ENCODE peak calls at places on chromosomes 11 and 22, in nine cellular contexts. One of them, this sample, is unnamed.

GRCh38 chr11:120385110-120385509 is 48.9 kb downstream of the ARHGEF12 start:
- DNase-seq in thoracic aorta: no peak
- DNase-seq in body of pancreas: no peak
- DNase-seq in astrocyte: peak
- DNase-seq in heart left ventricle: no peak
- DNase-seq in GM12865: no peak
- DNase-seq in AG09309: no peak
- DNase-seq in GM23338: peak
- DNase-seq in neural progenitor cell: peak
- DNase-seq in this sample: no peak

GRCh38 chr11:61011950-61012830 is 40.7 kb downstream of the CD6 start:
- DNase-seq in AG09309: no peak
- DNase-seq in thoracic aorta: no peak
- DNase-seq in heart left ventricle: no peak
- DNase-seq in GM12865: no peak
- DNase-seq in GM23338: no peak
- DNase-seq in body of pancreas: no peak
- DNase-seq in neural progenitor cell: peak
- DNase-seq in astrocyte: peak
- DNase-seq in this sample: no peak

GRCh38 chr11:43504316-43504950 is 145.7 kb downstream of the TTC17 start:
- DNase-seq in GM12865: peak
- DNase-seq in neural progenitor cell: peak
- DNase-seq in thoracic aorta: no peak
- DNase-seq in AG09309: no peak
- DNase-seq in body of pancreas: peak
- DNase-seq in astrocyte: no peak
- DNase-seq in GM23338: peak
- DNase-seq in heart left ventricle: no peak
- DNase-seq in this sample: peak

GRCh38 chr11:127063191-127063590 is 62.6 kb upstream of the KIRREL3 start:
- DNase-seq in heart left ventricle: no peak
- DNase-seq in astrocyte: no peak
- DNase-seq in neural progenitor cell: no peak
- DNase-seq in GM23338: no peak
- DNase-seq in thoracic aorta: no peak
- DNase-seq in body of pancreas: no peak
- DNase-seq in AG09309: no peak
- DNase-seq in GM12865: no peak
- DNase-seq in this sample: no peak

GRCh38 chr11:11992257-11992690 is 16.2 kb downstream of the DKK3 start:
- DNase-seq in thoracic aorta: no peak
- DNase-seq in neural progenitor cell: no peak
- DNase-seq in heart left ventricle: no peak
- DNase-seq in GM23338: no peak
- DNase-seq in body of pancreas: no peak
- DNase-seq in AG09309: no peak
- DNase-seq in GM12865: no peak
- DNase-seq in astrocyte: peak
- DNase-seq in this sample: no peak

GRCh38 chr11:64009234-64009633 is 23.0 kb downstream of the OTUB1 start:
- DNase-seq in thoracic aorta: no peak
- DNase-seq in neural progenitor cell: no peak
- DNase-seq in body of pancreas: no peak
- DNase-seq in GM23338: no peak
- DNase-seq in AG09309: no peak
- DNase-seq in astrocyte: no peak
- DNase-seq in GM12865: no peak
- DNase-seq in heart left ventricle: no peak
- DNase-seq in this sample: no peak

GRCh38 chr11:17600316-17601205 is 53.5 kb downstream of the OTOG start:
- DNase-seq in astrocyte: no peak
- DNase-seq in GM12865: no peak
- DNase-seq in thoracic aorta: no peak
- DNase-seq in body of pancreas: no peak
- DNase-seq in AG09309: no peak
- DNase-seq in neural progenitor cell: peak
- DNase-seq in GM23338: peak
- DNase-seq in heart left ventricle: no peak
- DNase-seq in this sample: no peak

GRCh38 chr11:74019860-74020259 is 11.0 kb upstream of the UCP3 start:
- DNase-seq in AG09309: no peak
- DNase-seq in GM12865: peak
- DNase-seq in GM23338: no peak
- DNase-seq in neural progenitor cell: no peak
- DNase-seq in heart left ventricle: no peak
- DNase-seq in thoracic aorta: no peak
- DNase-seq in astrocyte: peak
- DNase-seq in body of pancreas: no peak
- DNase-seq in this sample: no peak

GRCh38 chr22:44941176-44941575 is 68.6 kb downstream of the PHF21B start:
- DNase-seq in body of pancreas: no peak
- DNase-seq in GM23338: no peak
- DNase-seq in GM12865: no peak
- DNase-seq in astrocyte: no peak
- DNase-seq in thoracic aorta: no peak
- DNase-seq in heart left ventricle: no peak
- DNase-seq in AG09309: no peak
- DNase-seq in neural progenitor cell: peak
- DNase-seq in this sample: no peak

GRCh38 chr11:118619444-118620205 is 12.2 kb downstream of the PHLDB1 start:
- DNase-seq in heart left ventricle: peak
- DNase-seq in astrocyte: peak
- DNase-seq in AG09309: peak
- DNase-seq in GM12865: no peak
- DNase-seq in thoracic aorta: peak
- DNase-seq in neural progenitor cell: no peak
- DNase-seq in body of pancreas: no peak
- DNase-seq in GM23338: no peak
- DNase-seq in this sample: peak

GRCh38 chr11:71451596-71452353 is 1.2 kb upstream of the NADSYN1 start:
- DNase-seq in AG09309: no peak
- DNase-seq in astrocyte: no peak
- DNase-seq in neural progenitor cell: peak
- DNase-seq in GM23338: peak
- DNase-seq in GM12865: peak
- DNase-seq in body of pancreas: peak
- DNase-seq in thoracic aorta: no peak
- DNase-seq in heart left ventricle: no peak
- DNase-seq in this sample: no peak

GRCh38 chr22:36340621-36341020 is 47.1 kb downstream of the MYH9 start:
- DNase-seq in AG09309: no peak
- DNase-seq in neural progenitor cell: peak
- DNase-seq in GM12865: no peak
- DNase-seq in heart left ventricle: no peak
- DNase-seq in GM23338: no peak
- DNase-seq in thoracic aorta: no peak
- DNase-seq in body of pancreas: no peak
- DNase-seq in astrocyte: no peak
- DNase-seq in this sample: no peak

GRCh38 chr11:115676768-115677167 is 172.6 kb upstream of the CADM1 start:
- DNase-seq in body of pancreas: no peak
- DNase-seq in heart left ventricle: no peak
- DNase-seq in neural progenitor cell: no peak
- DNase-seq in thoracic aorta: no peak
- DNase-seq in AG09309: peak
- DNase-seq in GM23338: no peak
- DNase-seq in astrocyte: peak
- DNase-seq in GM12865: no peak
- DNase-seq in this sample: no peak

GRCh38 chr11:115676206-115676605 is 172.0 kb upstream of the CADM1 start:
- DNase-seq in GM23338: peak
- DNase-seq in neural progenitor cell: peak
- DNase-seq in astrocyte: no peak
- DNase-seq in body of pancreas: no peak
- DNase-seq in AG09309: no peak
- DNase-seq in heart left ventricle: no peak
- DNase-seq in GM12865: peak
- DNase-seq in thoracic aorta: no peak
- DNase-seq in this sample: no peak

GRCh38 chr11:115679945-115680344 is 175.7 kb upstream of the CADM1 start:
- DNase-seq in GM23338: no peak
- DNase-seq in heart left ventricle: no peak
- DNase-seq in GM12865: no peak
- DNase-seq in thoracic aorta: no peak
- DNase-seq in AG09309: no peak
- DNase-seq in body of pancreas: no peak
- DNase-seq in neural progenitor cell: no peak
- DNase-seq in astrocyte: no peak
- DNase-seq in this sample: no peak

GRCh38 chr11:115677190-115677589 is 173.0 kb upstream of the CADM1 start:
- DNase-seq in body of pancreas: no peak
- DNase-seq in GM23338: no peak
- DNase-seq in AG09309: no peak
- DNase-seq in neural progenitor cell: no peak
- DNase-seq in thoracic aorta: no peak
- DNase-seq in astrocyte: no peak
- DNase-seq in GM12865: no peak
- DNase-seq in heart left ventricle: no peak
- DNase-seq in this sample: no peak

GRCh38 chr11:115678942-115679341 is 174.7 kb upstream of the CADM1 start:
- DNase-seq in AG09309: no peak
- DNase-seq in body of pancreas: no peak
- DNase-seq in neural progenitor cell: peak
- DNase-seq in GM12865: no peak
- DNase-seq in heart left ventricle: no peak
- DNase-seq in thoracic aorta: no peak
- DNase-seq in GM23338: peak
- DNase-seq in astrocyte: no peak
- DNase-seq in this sample: no peak
- TF ChIP-seq CTCF in AG09309: no peak
- TF ChIP-seq CTCF in body of pancreas: no peak
- TF ChIP-seq CTCF in neural progenitor cell: peak
- TF ChIP-seq CTCF in GM12865: no peak
- TF ChIP-seq CTCF in heart left ventricle: no peak
- TF ChIP-seq CTCF in thoracic aorta: no peak
- TF ChIP-seq CTCF in GM23338: peak
- TF ChIP-seq CTCF in astrocyte: no peak
- TF ChIP-seq CTCF in this sample: no peak

DNA sequence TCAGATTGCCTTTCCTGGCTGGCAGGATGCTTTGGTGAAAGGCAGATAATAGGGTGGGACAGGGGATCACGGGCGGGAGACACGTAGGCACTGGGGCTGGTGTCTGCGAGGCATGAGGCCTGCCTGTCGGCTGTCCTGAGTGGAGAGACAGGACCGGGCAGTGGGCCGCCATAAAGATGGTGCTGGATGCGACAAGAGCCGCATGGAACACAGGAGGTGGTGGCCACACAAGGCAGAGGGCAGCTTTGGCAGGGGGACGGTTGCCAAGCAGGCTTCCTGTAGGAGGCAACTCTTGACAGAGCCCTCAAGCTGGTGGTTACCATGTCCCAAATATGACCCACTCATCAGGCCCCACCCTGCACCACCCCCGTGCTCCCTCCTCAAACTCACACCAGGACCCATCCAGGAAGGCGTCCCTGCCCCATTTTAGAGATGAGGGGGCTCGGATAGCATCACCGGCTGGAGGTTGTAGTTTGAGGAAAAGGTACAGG is 4.9 kb upstream of the PPARA start:
- DNase-seq in GM23338: no peak
- DNase-seq in astrocyte: no peak
- DNase-seq in neural progenitor cell: no peak
- DNase-seq in body of pancreas: no peak
- DNase-seq in AG09309: no peak
- DNase-seq in heart left ventricle: no peak
- DNase-seq in thoracic aorta: no peak
- DNase-seq in GM12865: no peak
- DNase-seq in this sample: no peak
- TF ChIP-seq CTCF in GM23338: no peak
- TF ChIP-seq CTCF in astrocyte: no peak
- TF ChIP-seq CTCF in neural progenitor cell: no peak
- TF ChIP-seq CTCF in body of pancreas: no peak
- TF ChIP-seq CTCF in AG09309: no peak
- TF ChIP-seq CTCF in heart left ventricle: no peak
- TF ChIP-seq CTCF in thoracic aorta: no peak
- TF ChIP-seq CTCF in GM12865: no peak
- TF ChIP-seq CTCF in this sample: no peak

GRCh38 chr22:48488149-48488551 is 1339.5 kb downstream of the BRD1 start:
- DNase-seq in heart left ventricle: no peak
- DNase-seq in thoracic aorta: no peak
- DNase-seq in astrocyte: peak
- DNase-seq in GM12865: no peak
- DNase-seq in neural progenitor cell: peak
- DNase-seq in body of pancreas: no peak
- DNase-seq in AG09309: no peak
- DNase-seq in GM23338: no peak
- DNase-seq in this sample: no peak
- TF ChIP-seq CTCF in heart left ventricle: no peak
- TF ChIP-seq CTCF in thoracic aorta: no peak
- TF ChIP-seq CTCF in astrocyte: peak
- TF ChIP-seq CTCF in GM12865: no peak
- TF ChIP-seq CTCF in neural progenitor cell: peak
- TF ChIP-seq CTCF in body of pancreas: no peak
- TF ChIP-seq CTCF in AG09309: peak
- TF ChIP-seq CTCF in GM23338: peak
- TF ChIP-seq CTCF in this sample: no peak

GRCh38 chr11:391117-392017 is 2.6 kb upstream of the PKP3 start:
- DNase-seq in GM23338: no peak
- DNase-seq in GM12865: no peak
- DNase-seq in thoracic aorta: no peak
- DNase-seq in astrocyte: no peak
- DNase-seq in heart left ventricle: no peak
- DNase-seq in AG09309: no peak
- DNase-seq in neural progenitor cell: no peak
- DNase-seq in body of pancreas: no peak
- DNase-seq in this sample: no peak

GRCh38 chr11:387193-387793 is 6.7 kb upstream of the PKP3 start:
- DNase-seq in AG09309: no peak
- DNase-seq in neural progenitor cell: no peak
- DNase-seq in GM12865: no peak
- DNase-seq in body of pancreas: no peak
- DNase-seq in heart left ventricle: no peak
- DNase-seq in thoracic aorta: no peak
- DNase-seq in astrocyte: no peak
- DNase-seq in GM23338: no peak
- DNase-seq in this sample: peak

GRCh38 chr11:393219-394033 is 583 bp upstream of the PKP3 start:
- DNase-seq in body of pancreas: no peak
- DNase-seq in astrocyte: peak
- DNase-seq in AG09309: peak
- DNase-seq in neural progenitor cell: no peak
- DNase-seq in GM23338: no peak
- DNase-seq in heart left ventricle: no peak
- DNase-seq in thoracic aorta: no peak
- DNase-seq in GM12865: no peak
- DNase-seq in this sample: peak

GRCh38 chr11:392102-392777 is 1.8 kb upstream of the PKP3 start:
- DNase-seq in GM23338: no peak
- DNase-seq in body of pancreas: no peak
- DNase-seq in neural progenitor cell: no peak
- DNase-seq in GM12865: no peak
- DNase-seq in thoracic aorta: no peak
- DNase-seq in astrocyte: no peak
- DNase-seq in AG09309: no peak
- DNase-seq in heart left ventricle: no peak
- DNase-seq in this sample: no peak

DNA sequence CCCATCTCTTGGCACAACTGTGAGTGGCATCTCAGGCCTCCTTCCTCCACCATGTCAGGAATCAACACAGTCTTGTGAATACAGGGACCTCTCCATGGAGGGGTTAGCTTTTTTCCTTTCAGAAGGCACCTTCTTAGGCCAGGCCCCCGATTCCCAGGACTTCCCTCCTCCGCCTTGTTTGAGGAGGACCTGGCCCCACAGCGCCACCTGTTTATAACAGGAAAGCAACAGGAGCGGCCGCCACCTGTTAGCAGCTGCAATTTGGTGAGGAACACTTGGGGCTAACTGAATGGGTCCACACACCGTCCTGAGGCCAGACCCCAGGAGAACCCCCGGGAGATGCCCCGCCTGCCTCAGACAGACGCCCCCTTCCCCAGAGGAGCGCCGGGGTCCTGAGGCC is 3.8 kb upstream of the PKP3 start:
- DNase-seq in neural progenitor cell: peak
- DNase-seq in GM23338: peak
- DNase-seq in AG09309: no peak
- DNase-seq in GM12865: no peak
- DNase-seq in astrocyte: no peak
- DNase-seq in thoracic aorta: no peak
- DNase-seq in body of pancreas: peak
- DNase-seq in heart left ventricle: no peak
- DNase-seq in this sample: no peak
- TF ChIP-seq CTCF in neural progenitor cell: peak
- TF ChIP-seq CTCF in GM23338: peak
- TF ChIP-seq CTCF in AG09309: no peak
- TF ChIP-seq CTCF in GM12865: no peak
- TF ChIP-seq CTCF in astrocyte: no peak
- TF ChIP-seq CTCF in thoracic aorta: no peak
- TF ChIP-seq CTCF in body of pancreas: no peak
- TF ChIP-seq CTCF in heart left ventricle: no peak
- TF ChIP-seq CTCF in this sample: no peak